ENCODE peak calls at places on chromosomes 7 and 10, in six cellular contexts. V is GM19239, D is astrocyte of the cerebellum, P is T-cell, L is gastrocnemius medialis, T is EH. B is an unnamed sample.

GRCh38 chr10:128694532-128694931 is 568.3 kb upstream of the MKI67 start:
- DNase-seq in V (no peak), D (no peak), P (no peak), L (no peak), T (no peak), B (no peak)

GRCh38 chr7:92880212-92881090 is 44.1 kb upstream of the CDK6 start:
- DNase-seq in V (no peak), D (no peak), P (no peak), L (no peak), T (peak; percentile 47), B (peak; percentile 1)

GRCh38 chr7:16528520-16528919 is 1.9 kb downstream of the LRRC72 start:
- DNase-seq in V (no peak), D (no peak), P (no peak), L (no peak), T (no peak), B (no peak)

GRCh38 chr7:144709066-144709465 is 126.8 kb downstream of the TPK1 start:
- DNase-seq in V (no peak), D (no peak), P (no peak), L (no peak), T (no peak), B (no peak)

GRCh38 chr7:77685219-77685618 is 11.0 kb upstream of the RSBN1L start:
- DNase-seq in V (no peak), D (no peak), P (no peak), L (no peak), T (peak; percentile 60), B (no peak)

GRCh38 chr7:107150375-107151073 is 18.3 kb upstream of the HBP1 start:
- DNase-seq in V (no peak), D (peak; percentile 68), P (peak; percentile 56), L (peak; percentile 7), T (peak; percentile 73), B (peak; percentile 48)

GRCh38 chr10:94413374-94413773 is 11.0 kb downstream of the TBC1D12 start:
- DNase-seq in V (no peak), D (no peak), P (no peak), L (no peak), T (no peak), B (no peak)

GRCh38 chr7:47875998-47876744 is 72.1 kb downstream of the PKD1L1 start:
- DNase-seq in V (no peak), D (no peak), P (no peak), L (no peak), T (no peak), B (no peak)

GRCh38 chr10:64952042-64952441 is 1430.8 kb downstream of the REEP3 start:
- DNase-seq in V (no peak), D (no peak), P (no peak), L (no peak), T (no peak), B (no peak)

GRCh38 chr7:47342646-47343045 is 239.3 kb downstream of the TNS3 start:
- DNase-seq in V (no peak), D (no peak), P (no peak), L (no peak), T (no peak), B (no peak)

GRCh38 chr10:79381804-79382221 is 34.5 kb downstream of the PPIF start:
- DNase-seq in V (no peak), D (peak; percentile 64), P (no peak), L (no peak), T (peak; percentile 96), B (peak; percentile 55)

GRCh38 chr10:22622242-22622806 is 92.1 kb downstream of the PIP4K2A start:
- DNase-seq in V (no peak), D (no peak), P (no peak), L (no peak), T (no peak), B (peak; percentile 36)

GRCh38 chr7:156127166-156128134 is 315.2 kb upstream of the SHH start:
- DNase-seq in V (no peak), D (no peak), P (no peak), L (no peak), T (no peak), B (no peak)

GRCh38 chr10:97408496-97408992 is 7.4 kb upstream of the RRP12 start:
- DNase-seq in V (no peak), D (no peak), P (no peak), L (no peak), T (no peak), B (no peak)

GRCh38 chr10:117540640-117541404 is 1.7 kb upstream of the EMX2 start:
- DNase-seq in V (no peak), D (no peak), P (no peak), L (no peak), T (no peak), B (no peak)

GRCh38 chr7:136039577-136040345 is 62.6 kb upstream of the MTPN start:
- DNase-seq in V (no peak), D (no peak), P (no peak), L (no peak), T (no peak), B (no peak)

GRCh38 chr7:124397134-124397533 is 364.3 kb upstream of the TMEM229A start:
- DNase-seq in V (no peak), D (no peak), P (no peak), L (no peak), T (no peak), B (no peak)

GRCh38 chr7:40643664-40644063 is 508.9 kb downstream of the SUGCT start:
- DNase-seq in V (no peak), D (no peak), P (no peak), L (no peak), T (no peak), B (no peak)

GRCh38 chr7:31465285-31465684 is 48.6 kb upstream of the ITPRID1 start:
- DNase-seq in V (no peak), D (no peak), P (no peak), L (no peak), T (no peak), B (no peak)

B was measured in substantia nigra.